ENCODE peak calls at places on chromosomes 11 and 22, in four cellular contexts. J is H1, A is K562, L is HepG2. M is an unnamed sample.

GRCh38 chr11:59510917-59511589 is at the start of gene OR4D9:
- DNase-seq in J (no peak), A (no peak), L (no peak), M (no peak)

GRCh38 chr11:10460611-10461275 is 5.7 kb downstream of the AMPD3 start:
- DNase-seq in J (no peak), A (no peak), L (no peak), M (no peak)

GRCh38 chr11:30387891-30388861 is 65.3 kb downstream of the ARL14EP start:
- DNase-seq in J (no peak), A (no peak), L (no peak), M (no peak)

GRCh38 chr11:125621995-125622394 is 3.0 kb upstream of the CHEK1 start:
- DNase-seq in J (no peak), A (no peak), L (no peak), M (no peak)

GRCh38 chr22:20575724-20576444 is 68.5 kb downstream of the MED15 start:
- DNase-seq in J (no peak), A (no peak), L (no peak), M (no peak)

GRCh38 chr22:19820880-19821522 is 33.7 kb downstream of the GNB1L start:
- DNase-seq in J (no peak), A (no peak), L (no peak), M (no peak)

GRCh38 chr11:83241291-83241946 is 44.7 kb downstream of the CCDC90B start:
- DNase-seq in J (no peak), A (peak; percentile 57), L (peak; percentile 63), M (peak; percentile 69)

GRCh38 chr11:130121430-130121978 is 38.1 kb upstream of the ST14 start:
- DNase-seq in J (no peak), A (no peak), L (no peak), M (peak; percentile 29)

GRCh38 chr11:94473177-94473799 is 20.4 kb downstream of the MRE11 start:
- DNase-seq in J (no peak), A (no peak), L (no peak), M (no peak)

GRCh38 chr22:30992565-30992964 is 23.5 kb downstream of the TUG1 start:
- DNase-seq in J (no peak), A (no peak), L (no peak), M (no peak)

GRCh38 chr11:131683131-131683530 is 312.7 kb downstream of the NTM start:
- DNase-seq in J (no peak), A (no peak), L (no peak), M (no peak)

GRCh38 chr22:50157976-50158375 is 12.6 kb upstream of the PANX2 start:
- DNase-seq in J (no peak), A (no peak), L (no peak), M (no peak)

GRCh38 chr22:36552300-36552699 is 23.3 kb upstream of the EIF3D start:
- DNase-seq in J (no peak), A (no peak), L (no peak), M (no peak)

GRCh38 chr11:61828629-61829407 is 718 bp downstream of the FADS2 start:
- DNase-seq in J (no peak), A (no peak), L (no peak), M (no peak)

GRCh38 chr22:46592390-46592872 is 27.8 kb upstream of the GRAMD4 start:
- DNase-seq in J (no peak), A (no peak), L (no peak), M (no peak)
- TF ChIP-seq FOSL1 in J (no peak), A (peak; percentile 33), L (no peak), M (no peak)

DNA sequence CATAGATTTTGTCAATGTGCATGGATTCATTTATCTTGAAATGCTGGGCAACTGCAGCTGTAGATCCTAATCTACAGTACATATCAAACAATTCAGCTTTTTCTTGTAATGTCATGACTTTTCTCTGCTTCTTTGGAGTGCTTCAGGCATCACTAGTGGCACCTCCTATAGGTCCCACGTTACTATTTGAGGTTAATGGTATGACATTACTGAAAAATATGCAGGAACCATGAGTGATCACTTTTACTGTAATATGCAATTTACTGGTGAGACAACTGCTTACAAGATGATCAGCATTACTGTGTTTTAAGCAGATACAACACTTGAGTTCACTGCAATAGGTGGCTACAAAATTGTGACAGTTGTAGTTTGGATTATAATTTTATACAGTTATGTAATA is 3.0 kb downstream of the CENATAC start:
- DNase-seq in J (no peak), A (no peak), L (no peak), M (no peak)
- TF ChIP-seq FOSL1 in J (no peak), A (no peak), L (no peak), M (no peak)

DNA sequence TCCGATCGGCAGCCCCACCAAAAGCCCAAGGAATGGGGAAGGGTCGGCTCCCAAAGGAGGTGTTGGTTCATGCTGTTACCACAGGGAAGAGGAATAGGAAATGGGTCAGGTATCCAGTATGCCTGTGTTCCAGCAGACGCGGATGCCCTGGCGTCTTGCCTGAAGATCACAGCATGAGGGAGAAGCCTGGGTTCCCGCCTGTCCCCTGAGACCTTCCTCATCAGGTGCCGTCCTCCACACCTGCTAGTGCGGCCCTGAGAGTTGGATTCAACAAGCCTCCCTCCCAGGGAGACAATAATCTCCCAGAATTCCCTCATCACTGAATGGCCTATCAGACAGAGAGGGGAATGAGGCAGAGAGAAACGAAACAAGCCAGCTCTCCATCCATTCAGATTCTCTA is 92.2 kb downstream of the SPATA19 start:
- DNase-seq in J (no peak), A (no peak), L (no peak), M (no peak)
- TF ChIP-seq FOSL1 in J (no peak), A (no peak), L (no peak), M (no peak)

DNA sequence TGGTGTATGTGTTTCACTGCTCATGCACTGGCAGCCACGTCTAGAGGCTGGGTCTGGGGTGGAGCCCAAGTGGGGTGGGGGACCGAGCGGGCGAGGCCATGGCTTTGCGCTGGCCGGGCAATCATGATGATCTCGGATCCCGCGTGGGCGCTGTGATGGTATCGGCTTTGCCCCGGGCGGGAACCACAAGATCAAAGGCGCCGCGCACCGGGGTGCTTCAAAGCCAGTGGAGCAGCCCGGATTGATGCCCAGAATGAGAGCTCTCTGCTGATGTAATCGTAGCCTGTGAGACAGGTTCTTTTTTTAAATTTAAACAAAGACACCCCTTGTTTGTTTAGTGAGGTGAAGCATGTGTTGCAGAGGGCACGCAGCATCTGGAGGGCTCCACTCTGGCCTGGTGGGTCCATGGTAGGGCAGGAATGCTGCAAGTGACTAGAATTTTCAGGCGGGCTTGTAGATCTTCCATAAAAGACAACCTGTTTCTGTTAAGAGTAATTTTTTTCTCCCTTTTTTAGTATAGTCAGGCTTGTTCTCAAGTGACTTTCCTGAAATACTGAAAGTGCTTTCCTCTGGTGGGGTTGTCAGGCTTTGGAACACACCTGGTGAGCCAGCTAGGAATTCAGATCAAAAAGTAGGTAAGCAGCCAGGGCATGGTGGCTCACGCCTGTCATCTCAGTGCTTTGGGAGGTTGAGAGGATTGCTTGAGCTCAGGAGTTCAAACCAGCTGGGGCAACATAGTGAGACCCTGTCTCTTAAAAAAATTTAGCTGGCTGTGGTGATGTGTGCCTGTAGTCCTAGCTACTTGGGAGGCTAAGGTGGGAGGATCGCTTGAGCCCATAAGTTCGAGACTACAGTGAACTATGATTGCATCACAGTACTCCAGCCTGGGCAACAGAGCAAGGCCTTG is 40.7 kb downstream of the ZNRF3 start:
- DNase-seq in J (no peak), A (no peak), L (peak; percentile 98), M (peak; percentile 55)
- TF ChIP-seq FOSL1 in J (no peak), A (no peak), L (peak; percentile 48), M (peak; percentile 3)

GRCh38 chr11:107538821-107539220 is 26.7 kb downstream of the ALKBH8 start:
- DNase-seq in J (no peak), A (no peak), L (no peak), M (no peak)
- TF ChIP-seq FOSL1 in J (no peak), A (no peak), L (no peak), M (no peak)

DNA sequence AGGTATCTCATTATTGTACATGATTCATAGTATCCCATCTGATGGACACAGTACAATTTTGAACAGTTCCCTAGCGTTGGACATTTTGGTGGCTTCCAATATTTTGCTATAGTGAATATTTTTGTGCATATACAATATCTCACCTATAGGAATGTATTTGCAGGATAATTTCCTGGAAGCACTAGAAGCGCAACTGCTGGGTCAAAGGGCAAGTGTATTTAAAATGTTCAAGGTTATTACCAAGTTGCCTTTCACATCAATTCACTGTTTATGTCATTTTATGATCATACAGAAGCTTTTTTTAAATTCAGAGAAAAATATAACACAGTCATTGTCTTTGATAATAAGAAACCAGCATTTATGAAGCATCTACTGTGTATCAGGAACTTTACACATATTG is 19.1 kb upstream of the RPS3 start:
- DNase-seq in J (no peak), A (no peak), L (no peak), M (no peak)
- TF ChIP-seq FOSL1 in J (no peak), A (no peak), L (no peak), M (no peak)

DNA sequence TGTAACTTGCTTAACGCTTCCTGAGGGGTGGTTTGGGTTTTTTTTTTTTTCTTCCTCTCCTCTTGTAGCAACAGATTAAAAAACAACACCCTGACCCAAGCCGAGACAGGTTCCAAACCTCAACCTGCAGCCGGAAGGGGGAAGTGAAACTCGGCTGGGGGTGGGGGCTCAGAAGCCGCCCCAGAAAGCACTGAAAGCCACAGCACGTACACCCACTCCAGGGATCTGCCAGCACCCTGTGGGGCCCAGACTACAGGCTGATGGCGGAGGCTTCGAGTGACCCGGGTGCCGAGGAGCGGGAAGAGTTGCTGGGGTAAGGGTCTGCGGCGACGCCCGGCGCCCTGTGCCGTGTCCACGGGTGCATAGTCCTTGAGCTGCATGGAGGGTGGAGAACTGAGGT is at the start of gene LSP1:
- DNase-seq in J (no peak), A (no peak), L (no peak), M (no peak)
- TF ChIP-seq FOSL1 in J (no peak), A (no peak), L (no peak), M (no peak)

GRCh38 chr22:33971561-33971961 is 51.3 kb upstream of the LARGE1 start:
- DNase-seq in J (no peak), A (no peak), L (peak; percentile 22), M (no peak)
- TF ChIP-seq FOSL1 in J (no peak), A (no peak), L (no peak), M (no peak)

GRCh38 chr11:36376888-36377758 is 81.0 kb downstream of the PRR5L start:
- DNase-seq in J (peak; percentile 56), A (no peak), L (no peak), M (no peak)
- TF ChIP-seq FOSL1 in J (no peak), A (no peak), L (no peak), M (no peak)